ENCODE peak calls at places on chromosome 21, in seven cellular contexts. One of them, this sample, is unnamed.

GRCh38 chr21:36045993-36046392 is 14.3 kb downstream of the SETD4 start:
- DNase-seq in AG10803: no peak
- DNase-seq in astrocyte: no peak
- DNase-seq in heart left ventricle: no peak
- DNase-seq in fibroblast of the aortic adventitia: no peak
- DNase-seq in fibroblast of mammary gland: no peak
- DNase-seq in mesendoderm: no peak
- DNase-seq in this sample: no peak

GRCh38 chr21:35159881-35160280 is 110.8 kb upstream of the RUNX1 start:
- DNase-seq in AG10803: peak; percentile 69
- DNase-seq in astrocyte: peak; percentile 85
- DNase-seq in heart left ventricle: no peak
- DNase-seq in fibroblast of the aortic adventitia: peak; percentile 56
- DNase-seq in fibroblast of mammary gland: peak; percentile 96
- DNase-seq in mesendoderm: no peak
- DNase-seq in this sample: no peak

GRCh38 chr21:35059742-35060141 is 10.6 kb upstream of the RUNX1 start:
- DNase-seq in AG10803: peak; percentile 85
- DNase-seq in astrocyte: peak; percentile 72
- DNase-seq in heart left ventricle: no peak
- DNase-seq in fibroblast of the aortic adventitia: peak; percentile 11
- DNase-seq in fibroblast of mammary gland: peak; percentile 47
- DNase-seq in mesendoderm: no peak
- DNase-seq in this sample: no peak

GRCh38 chr21:33761104-33762036 is 119.1 kb downstream of the ITSN1 start:
- DNase-seq in AG10803: peak; percentile 99
- DNase-seq in astrocyte: peak; percentile 100
- DNase-seq in heart left ventricle: no peak
- DNase-seq in fibroblast of the aortic adventitia: peak; percentile 97
- DNase-seq in fibroblast of mammary gland: peak; percentile 99
- DNase-seq in mesendoderm: peak; percentile 54
- DNase-seq in this sample: no peak

GRCh38 chr21:33657124-33657842 is 15.0 kb downstream of the ITSN1 start:
- DNase-seq in AG10803: no peak
- DNase-seq in astrocyte: no peak
- DNase-seq in heart left ventricle: no peak
- DNase-seq in fibroblast of the aortic adventitia: peak; percentile 22
- DNase-seq in fibroblast of mammary gland: no peak
- DNase-seq in mesendoderm: no peak
- DNase-seq in this sample: no peak

GRCh38 chr21:37532868-37533780 is 166.6 kb downstream of the DYRK1A start:
- DNase-seq in AG10803: no peak
- DNase-seq in astrocyte: peak; percentile 70
- DNase-seq in heart left ventricle: no peak
- DNase-seq in fibroblast of the aortic adventitia: peak; percentile 15
- DNase-seq in fibroblast of mammary gland: peak; percentile 59
- DNase-seq in mesendoderm: peak; percentile 49
- DNase-seq in this sample: peak; percentile 38

GRCh38 chr21:43211085-43212071 is 42.6 kb downstream of the CRYAA start:
- DNase-seq in AG10803: no peak
- DNase-seq in astrocyte: no peak
- DNase-seq in heart left ventricle: peak; percentile 66
- DNase-seq in fibroblast of the aortic adventitia: peak; percentile 3
- DNase-seq in fibroblast of mammary gland: no peak
- DNase-seq in mesendoderm: peak; percentile 49
- DNase-seq in this sample: peak; percentile 57

GRCh38 chr21:31161157-31161556 is 122.9 kb upstream of the KRTAP19-8 start:
- DNase-seq in AG10803: peak; percentile 55
- DNase-seq in astrocyte: peak; percentile 77
- DNase-seq in heart left ventricle: no peak
- DNase-seq in fibroblast of the aortic adventitia: peak; percentile 13
- DNase-seq in fibroblast of mammary gland: peak; percentile 22
- DNase-seq in mesendoderm: peak; percentile 97
- DNase-seq in this sample: peak; percentile 37

GRCh38 chr21:22965455-22966125 is 1967.4 kb downstream of the NCAM2 start:
- DNase-seq in AG10803: no peak
- DNase-seq in astrocyte: no peak
- DNase-seq in heart left ventricle: no peak
- DNase-seq in fibroblast of the aortic adventitia: no peak
- DNase-seq in fibroblast of mammary gland: no peak
- DNase-seq in mesendoderm: peak; percentile 87
- DNase-seq in this sample: no peak

GRCh38 chr21:34280987-34281386 is 82.8 kb upstream of the KCNE2 start:
- DNase-seq in AG10803: no peak
- DNase-seq in astrocyte: no peak
- DNase-seq in heart left ventricle: peak; percentile 63
- DNase-seq in fibroblast of the aortic adventitia: no peak
- DNase-seq in fibroblast of mammary gland: peak; percentile 7
- DNase-seq in mesendoderm: no peak
- DNase-seq in this sample: no peak

GRCh38 chr21:30818837-30819236 is 5.8 kb upstream of the KRTAP8-1 start:
- DNase-seq in AG10803: no peak
- DNase-seq in astrocyte: no peak
- DNase-seq in heart left ventricle: no peak
- DNase-seq in fibroblast of the aortic adventitia: no peak
- DNase-seq in fibroblast of mammary gland: no peak
- DNase-seq in mesendoderm: no peak
- DNase-seq in this sample: no peak

GRCh38 chr21:43812957-43813730 is 23.8 kb downstream of the RRP1 start:
- DNase-seq in AG10803: no peak
- DNase-seq in astrocyte: no peak
- DNase-seq in heart left ventricle: no peak
- DNase-seq in fibroblast of the aortic adventitia: no peak
- DNase-seq in fibroblast of mammary gland: no peak
- DNase-seq in mesendoderm: no peak
- DNase-seq in this sample: no peak

GRCh38 chr21:17548262-17548661 is 35.4 kb downstream of the CXADR start:
- DNase-seq in AG10803: no peak
- DNase-seq in astrocyte: no peak
- DNase-seq in heart left ventricle: no peak
- DNase-seq in fibroblast of the aortic adventitia: no peak
- DNase-seq in fibroblast of mammary gland: peak; percentile 45
- DNase-seq in mesendoderm: no peak
- DNase-seq in this sample: no peak

GRCh38 chr21:17270234-17270633 is 242.6 kb upstream of the CXADR start:
- DNase-seq in AG10803: peak; percentile 40
- DNase-seq in astrocyte: peak; percentile 47
- DNase-seq in heart left ventricle: no peak
- DNase-seq in fibroblast of the aortic adventitia: peak; percentile 73
- DNase-seq in fibroblast of mammary gland: peak; percentile 72
- DNase-seq in mesendoderm: peak; percentile 49
- DNase-seq in this sample: peak; percentile 42

GRCh38 chr21:33975548-33976081 is 60.0 kb upstream of the ATP5PO start:
- DNase-seq in AG10803: peak; percentile 20
- DNase-seq in astrocyte: peak; percentile 45
- DNase-seq in heart left ventricle: no peak
- DNase-seq in fibroblast of the aortic adventitia: peak; percentile 13
- DNase-seq in fibroblast of mammary gland: peak; percentile 60
- DNase-seq in mesendoderm: peak; percentile 26
- DNase-seq in this sample: no peak

GRCh38 chr21:41602511-41602910 is 94.6 kb upstream of the TMPRSS2 start:
- DNase-seq in AG10803: no peak
- DNase-seq in astrocyte: no peak
- DNase-seq in heart left ventricle: no peak
- DNase-seq in fibroblast of the aortic adventitia: no peak
- DNase-seq in fibroblast of mammary gland: no peak
- DNase-seq in mesendoderm: no peak
- DNase-seq in this sample: no peak

GRCh38 chr21:34520769-34521508 is 8.9 kb upstream of the KCNE1 start:
- DNase-seq in AG10803: no peak
- DNase-seq in astrocyte: no peak
- DNase-seq in heart left ventricle: no peak
- DNase-seq in fibroblast of the aortic adventitia: no peak
- DNase-seq in fibroblast of mammary gland: no peak
- DNase-seq in mesendoderm: no peak
- DNase-seq in this sample: no peak

GRCh38 chr21:38831526-38832467 is 26.1 kb downstream of the ETS2 start:
- DNase-seq in AG10803: peak; percentile 97
- DNase-seq in astrocyte: peak; percentile 94
- DNase-seq in heart left ventricle: no peak
- DNase-seq in fibroblast of the aortic adventitia: peak; percentile 99
- DNase-seq in fibroblast of mammary gland: peak; percentile 100
- DNase-seq in mesendoderm: no peak
- DNase-seq in this sample: no peak

GRCh38 chr21:26732442-26733221 is 112.6 kb downstream of the ADAMTS1 start:
- DNase-seq in AG10803: peak; percentile 62
- DNase-seq in astrocyte: peak; percentile 17
- DNase-seq in heart left ventricle: no peak
- DNase-seq in fibroblast of the aortic adventitia: peak; percentile 67
- DNase-seq in fibroblast of mammary gland: peak; percentile 60
- DNase-seq in mesendoderm: peak; percentile 89
- DNase-seq in this sample: peak; percentile 68

GRCh38 chr21:23152130-23152529 is 2153.9 kb downstream of the NCAM2 start:
- DNase-seq in AG10803: no peak
- DNase-seq in astrocyte: no peak
- DNase-seq in heart left ventricle: no peak
- DNase-seq in fibroblast of the aortic adventitia: no peak
- DNase-seq in fibroblast of mammary gland: no peak
- DNase-seq in mesendoderm: no peak
- DNase-seq in this sample: no peak

GRCh38 chr21:44907225-44907965 is 13.3 kb downstream of the ITGB2 start:
- DNase-seq in AG10803: no peak
- DNase-seq in astrocyte: no peak
- DNase-seq in heart left ventricle: peak; percentile 51
- DNase-seq in fibroblast of the aortic adventitia: no peak
- DNase-seq in fibroblast of mammary gland: no peak
- DNase-seq in mesendoderm: peak; percentile 56
- DNase-seq in this sample: no peak
- H3K4me3 ChIP-seq in AG10803: no peak overlapping the region
- H3K4me3 ChIP-seq in astrocyte: no peak overlapping the region
- H3K4me3 ChIP-seq in heart left ventricle: no peak overlapping the region
- H3K4me3 ChIP-seq in fibroblast of the aortic adventitia: no peak overlapping the region
- H3K4me3 ChIP-seq in fibroblast of mammary gland: no peak overlapping the region
- H3K4me3 ChIP-seq in mesendoderm: no peak overlapping the region
- H3K4me3 ChIP-seq in this sample: no peak overlapping the region

DNA sequence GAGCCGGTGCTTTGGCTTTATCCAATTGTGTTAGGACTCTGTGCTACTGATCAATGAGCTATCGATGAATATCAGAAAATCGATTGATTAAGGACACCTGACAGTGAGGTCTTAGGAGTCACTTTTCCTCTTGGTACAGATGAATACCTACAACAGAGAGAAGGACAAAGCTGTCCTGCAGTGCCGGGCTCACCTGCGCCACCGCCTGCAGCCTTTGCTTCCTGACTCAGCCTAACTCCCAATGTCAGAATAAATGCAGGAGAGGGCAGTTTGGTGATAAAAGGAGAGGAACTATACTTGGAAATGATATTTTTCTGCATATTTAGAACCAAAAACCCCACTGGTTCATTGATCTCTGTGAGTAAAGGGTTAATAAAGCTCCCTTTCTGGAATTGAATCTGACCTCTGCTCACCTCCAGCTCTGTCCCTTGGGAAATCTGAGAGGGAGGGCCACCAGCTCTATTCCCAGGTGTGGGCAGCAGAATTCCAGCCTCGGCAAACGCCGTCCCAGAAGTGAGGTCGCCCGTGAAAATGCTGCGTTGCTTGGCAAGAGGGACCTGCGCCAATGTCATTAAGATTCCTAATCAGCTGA is 39.3 kb downstream of the POFUT2 start:
- DNase-seq in AG10803: no peak
- DNase-seq in astrocyte: no peak
- DNase-seq in heart left ventricle: no peak
- DNase-seq in fibroblast of the aortic adventitia: no peak
- DNase-seq in fibroblast of mammary gland: no peak
- DNase-seq in mesendoderm: no peak
- DNase-seq in this sample: no peak
- H3K4me3 ChIP-seq in AG10803: peak overlapping the region; percentile 48
- H3K4me3 ChIP-seq in astrocyte: peak overlapping the region; percentile 25
- H3K4me3 ChIP-seq in heart left ventricle: no peak overlapping the region
- H3K4me3 ChIP-seq in fibroblast of the aortic adventitia: peak overlapping the region; percentile 56
- H3K4me3 ChIP-seq in fibroblast of mammary gland: no peak overlapping the region
- H3K4me3 ChIP-seq in mesendoderm: no peak overlapping the region
- H3K4me3 ChIP-seq in this sample: peak overlapping the region; percentile 55

GRCh38 chr21:16125274-16125673 is 395.5 kb downstream of the USP25 start:
- DNase-seq in AG10803: peak; percentile 67
- DNase-seq in astrocyte: no peak
- DNase-seq in heart left ventricle: no peak
- DNase-seq in fibroblast of the aortic adventitia: peak; percentile 57
- DNase-seq in fibroblast of mammary gland: peak; percentile 78
- DNase-seq in mesendoderm: no peak
- DNase-seq in this sample: no peak

GRCh38 chr21:16124397-16125130 is 394.8 kb downstream of the USP25 start:
- DNase-seq in AG10803: peak; percentile 90
- DNase-seq in astrocyte: peak; percentile 92
- DNase-seq in heart left ventricle: no peak
- DNase-seq in fibroblast of the aortic adventitia: peak; percentile 94
- DNase-seq in fibroblast of mammary gland: peak; percentile 95
- DNase-seq in mesendoderm: no peak
- DNase-seq in this sample: no peak
- H3K4me3 ChIP-seq in AG10803: peak overlapping the region; percentile 29
- H3K4me3 ChIP-seq in astrocyte: no peak overlapping the region
- H3K4me3 ChIP-seq in heart left ventricle: no peak overlapping the region
- H3K4me3 ChIP-seq in fibroblast of the aortic adventitia: peak overlapping the region; percentile 7
- H3K4me3 ChIP-seq in fibroblast of mammary gland: peak overlapping the region; percentile 42
- H3K4me3 ChIP-seq in mesendoderm: no peak overlapping the region
- H3K4me3 ChIP-seq in this sample: no peak overlapping the region

DNA sequence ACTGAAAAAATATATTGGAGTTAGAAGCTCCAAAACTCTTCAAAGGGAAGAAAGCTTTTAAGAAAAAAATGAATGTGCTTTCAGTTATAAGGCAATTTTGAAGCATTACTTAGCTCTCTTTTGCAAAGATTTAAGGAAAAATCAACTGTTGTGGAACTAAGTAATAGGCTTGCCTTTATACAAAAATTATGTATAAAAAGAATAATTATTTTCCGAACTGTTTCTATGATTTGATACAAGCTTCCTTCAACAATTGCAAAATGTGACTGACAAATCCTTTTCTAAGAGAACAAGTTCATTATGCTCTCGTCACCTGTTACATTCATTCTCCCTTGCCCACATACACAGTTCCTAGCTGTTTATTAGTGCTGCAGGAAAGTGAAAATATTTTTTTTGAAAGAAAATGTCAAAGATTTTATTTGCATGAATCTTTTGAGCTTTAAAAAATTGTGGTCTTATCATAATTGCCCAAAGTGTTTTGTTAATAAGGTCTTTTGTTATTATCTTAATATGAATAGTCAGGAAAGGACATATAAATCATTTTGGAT is 466.2 kb downstream of the USP25 start:
- DNase-seq in AG10803: no peak
- DNase-seq in astrocyte: peak; percentile 25
- DNase-seq in heart left ventricle: no peak
- DNase-seq in fibroblast of the aortic adventitia: peak; percentile 42
- DNase-seq in fibroblast of mammary gland: peak; percentile 25
- DNase-seq in mesendoderm: no peak
- DNase-seq in this sample: no peak
- H3K4me3 ChIP-seq in AG10803: peak overlapping the region; percentile 59
- H3K4me3 ChIP-seq in astrocyte: peak overlapping the region; percentile 75
- H3K4me3 ChIP-seq in heart left ventricle: peak overlapping the region; percentile 34
- H3K4me3 ChIP-seq in fibroblast of the aortic adventitia: peak overlapping the region; percentile 59
- H3K4me3 ChIP-seq in fibroblast of mammary gland: peak overlapping the region; percentile 65
- H3K4me3 ChIP-seq in mesendoderm: no peak overlapping the region
- H3K4me3 ChIP-seq in this sample: no peak overlapping the region

This sample was measured in BE2C.